ENCODE peak calls at places on chromosomes 13 and 19, in ten cellular contexts. R is Kasumi-1; J is lower lobe of right lung; U is CD4-positive, CD25-positive, alpha-beta regulatory T cell; K is NCI-H1417; T is thoracic aorta; P is HCT116; B is substantia nigra; M is GOT3; V is suprapubic skin. X is an unnamed sample.

GRCh38 chr19:18871543-18871942 is 24.4 kb downstream of the CERS1 start:
- DNase-seq in P (no peak), B (no peak), K (no peak), R (no peak), M (no peak), J (no peak), U (no peak), V (no peak), T (no peak), X (no peak)

GRCh38 chr13:51839711-51840110 is 5.3 kb downstream of the TMEM272 start:
- DNase-seq in J (no peak), K (no peak), V (no peak), B (no peak), U (no peak), P (no peak), R (no peak), M (no peak), T (no peak), X (no peak)

GRCh38 chr19:42473686-42474085 is 30.9 kb upstream of the CXCL17 start:
- DNase-seq in U (no peak), P (no peak), K (no peak), M (no peak), B (no peak), R (no peak), T (no peak), J (no peak), V (no peak), X (no peak)

GRCh38 chr13:107545946-107546502 is 669.3 kb downstream of the LIG4 start:
- DNase-seq in T (no peak), M (no peak), V (no peak), R (no peak), K (peak; percentile 83), J (no peak), B (no peak), P (no peak), U (no peak), X (no peak)

GRCh38 chr19:34253711-34254551 is 423 bp upstream of the GARRE1 start:
- DNase-seq in V (peak; percentile 90), R (peak; percentile 20), K (peak; percentile 86), P (no peak), M (no peak), U (no peak), T (peak; percentile 16), J (peak; percentile 91), B (peak; percentile 78), X (peak; percentile 96)

GRCh38 chr13:86572115-86572514 is 772.9 kb upstream of the SLITRK6 start:
- DNase-seq in R (peak; percentile 86), U (no peak), B (no peak), P (peak; percentile 24), V (no peak), J (no peak), K (no peak), M (no peak), T (no peak), X (no peak)

GRCh38 chr19:23799321-23799720 is 40.6 kb upstream of the ZNF681 start:
- DNase-seq in M (no peak), V (no peak), U (peak; percentile 72), B (no peak), T (no peak), K (no peak), J (no peak), R (no peak), P (no peak), X (no peak)

GRCh38 chr19:43546581-43546980 is 13.6 kb downstream of the ZNF575 start:
- DNase-seq in K (no peak), B (no peak), M (no peak), V (no peak), U (no peak), P (no peak), J (no peak), T (no peak), R (no peak), X (no peak)

GRCh38 chr19:38163419-38164290 is 60.4 kb downstream of the DPF1 start:
- DNase-seq in B (no peak), T (no peak), R (no peak), M (no peak), V (no peak), U (no peak), P (no peak), J (no peak), K (no peak), X (no peak)

GRCh38 chr19:42005504-42005903 is 11.5 kb upstream of the ATP1A3 start:
- DNase-seq in B (no peak), M (no peak), V (no peak), J (no peak), U (no peak), P (no peak), T (no peak), K (no peak), R (no peak), X (peak; percentile 68)

GRCh38 chr13:79679334-79679733 is 198.4 kb downstream of the NDFIP2 start:
- DNase-seq in M (no peak), R (peak; percentile 77), J (peak; percentile 71), T (no peak), V (peak; percentile 78), P (peak; percentile 56), B (peak; percentile 26), U (peak; percentile 43), K (peak; percentile 53), X (no peak)

GRCh38 chr13:98986226-98986846 is 8.5 kb upstream of the DOCK9 start:
- DNase-seq in J (no peak), M (no peak), B (no peak), R (peak; percentile 12), P (no peak), V (no peak), K (no peak), U (no peak), T (no peak), X (no peak)

GRCh38 chr19:51729781-51730180 is 6.0 kb upstream of the HAS1 start:
- DNase-seq in B (no peak), T (no peak), J (no peak), K (no peak), M (no peak), P (no peak), V (no peak), U (no peak), R (no peak), X (no peak)

GRCh38 chr13:44908712-44909111 is 80.6 kb downstream of the NUFIP1 start:
- DNase-seq in U (no peak), V (no peak), P (no peak), K (no peak), T (no peak), B (no peak), R (no peak), M (no peak), J (no peak), X (no peak)

GRCh38 chr13:114039471-114040141 is 65.7 kb upstream of the C13orf46 start:
- DNase-seq in B (no peak), V (no peak), M (no peak), J (no peak), T (no peak), P (no peak), K (no peak), R (no peak), U (no peak), X (no peak)

X was measured in left lung.